ENCODE peak calls at places on chromosome 1, in six cellular contexts. N, X, R, Z, W and Y are unnamed samples.
A peak's percentile ranks its signal among the peaks of the same experiment; 100 is the strongest.

GRCh38 chr1:47805826-47806450 is 191.2 kb downstream of the TRABD2B start:
- DNase-seq in N (no peak), X (no peak), R (no peak), Z (no peak), W (no peak), Y (no peak)

GRCh38 chr1:217188280-217189235 is 442.3 kb downstream of the GPATCH2 start:
- DNase-seq in N (no peak), X (no peak), R (no peak), Z (peak; percentile 2), W (no peak), Y (peak; percentile 30)

GRCh38 chr1:93977546-93977945 is 68.3 kb upstream of the GCLM start:
- DNase-seq in N (peak; percentile 78), X (no peak), R (peak; percentile 79), Z (peak; percentile 76), W (no peak), Y (peak; percentile 52)

GRCh38 chr1:81020506-81020905 is 780.2 kb upstream of the ADGRL2 start:
- DNase-seq in N (no peak), X (no peak), R (no peak), Z (no peak), W (no peak), Y (no peak)

GRCh38 chr1:6475381-6476133 is 9.6 kb upstream of the TNFRSF25 start:
- DNase-seq in N (no peak), X (peak; percentile 82), R (peak; percentile 31), Z (peak; percentile 25), W (peak; percentile 54), Y (peak; percentile 36)

GRCh38 chr1:246588322-246588721 is 22.1 kb downstream of the CNST start:
- DNase-seq in N (peak; percentile 88), X (no peak), R (peak; percentile 59), Z (peak; percentile 65), W (no peak), Y (peak; percentile 60)

GRCh38 chr1:29852248-29852647 is 615.9 kb downstream of the PTPRU start:
- DNase-seq in N (no peak), X (no peak), R (no peak), Z (no peak), W (no peak), Y (no peak)

GRCh38 chr1:236394905-236395779 is 1.1 kb downstream of the EDARADD start:
- DNase-seq in N (no peak), X (peak; percentile 67), R (peak; percentile 72), Z (peak; percentile 3), W (peak; percentile 47), Y (peak; percentile 6)

GRCh38 chr1:232911027-232911599 is 39.3 kb upstream of the NTPCR start:
- DNase-seq in N (no peak), X (no peak), R (no peak), Z (no peak), W (no peak), Y (no peak)

GRCh38 chr1:59105548-59106507 is 191.1 kb upstream of the FGGY start:
- DNase-seq in N (no peak), X (peak; percentile 49), R (no peak), Z (peak; percentile 22), W (no peak), Y (no peak)

GRCh38 chr1:211495584-211495983 is 3.6 kb upstream of the RD3 start:
- DNase-seq in N (no peak), X (no peak), R (peak; percentile 20), Z (no peak), W (no peak), Y (no peak)

GRCh38 chr1:160789702-160790611 is 6.0 kb upstream of the LY9 start:
- DNase-seq in N (no peak), X (no peak), R (no peak), Z (no peak), W (no peak), Y (no peak)

GRCh38 chr1:179166663-179167417 is 62.6 kb downstream of the ABL2 start:
- DNase-seq in N (peak; percentile 51), X (no peak), R (no peak), Z (peak; percentile 42), W (no peak), Y (no peak)

GRCh38 chr1:151641229-151641628 is 29.4 kb downstream of the SNX27 start:
- DNase-seq in N (no peak), X (no peak), R (peak; percentile 19), Z (no peak), W (no peak), Y (no peak)

GRCh38 chr1:44390277-44390676 is 14.8 kb upstream of the RNF220 start:
- DNase-seq in N (peak; percentile 85), X (no peak), R (peak; percentile 55), Z (peak; percentile 73), W (no peak), Y (peak; percentile 51)

GRCh38 chr1:33820804-33821203 is 43.1 kb upstream of the HMGB4 start:
- DNase-seq in N (no peak), X (no peak), R (no peak), Z (no peak), W (no peak), Y (no peak)

GRCh38 chr1:7207875-7208646 is 422.8 kb downstream of the CAMTA1 start:
- DNase-seq in N (peak; percentile 73), X (no peak), R (peak; percentile 64), Z (peak; percentile 35), W (no peak), Y (peak; percentile 52)

GRCh38 chr1:65894738-65895605 is 102.3 kb downstream of the PDE4B start:
- DNase-seq in N (peak; percentile 19), X (no peak), R (no peak), Z (no peak), W (no peak), Y (no peak)

GRCh38 chr1:46520063-46520911 is 30.7 kb downstream of the DMBX1 start:
- DNase-seq in N (peak; percentile 75), X (peak; percentile 62), R (peak; percentile 68), Z (peak; percentile 61), W (no peak), Y (peak; percentile 70)

GRCh38 chr1:10107985-10108663 is 75.4 kb downstream of the UBE4B start:
- DNase-seq in N (peak; percentile 85), X (no peak), R (peak; percentile 88), Z (peak; percentile 64), W (no peak), Y (peak; percentile 69)

GRCh38 chr1:54643736-54644135 is 2.1 kb downstream of the MROH7 start:
- DNase-seq in N (no peak), X (no peak), R (no peak), Z (no peak), W (no peak), Y (no peak)

GRCh38 chr1:12422488-12422887 is 192.7 kb downstream of the VPS13D start:
- DNase-seq in N (no peak), X (no peak), R (no peak), Z (no peak), W (no peak), Y (no peak)
- TF ChIP-seq CTCF in N (no peak), X (no peak), R (no peak), Z (no peak), W (no peak), Y (no peak)

GRCh38 chr1:147826259-147826658 is 65.9 kb upstream of the GJA5 start:
- DNase-seq in N (no peak), X (no peak), R (no peak), Z (no peak), W (no peak), Y (no peak)
- TF ChIP-seq CTCF in N (no peak), X (no peak), R (no peak), Z (no peak), W (no peak), Y (no peak)

GRCh38 chr1:218585565-218586184 is 240.5 kb downstream of the TGFB2 start:
- DNase-seq in N (peak; percentile 86), X (no peak), R (peak; percentile 81), Z (peak; percentile 75), W (no peak), Y (peak; percentile 70)
- TF ChIP-seq CTCF in N (no peak), X (no peak), R (no peak), Z (no peak), W (no peak), Y (no peak)

DNA sequence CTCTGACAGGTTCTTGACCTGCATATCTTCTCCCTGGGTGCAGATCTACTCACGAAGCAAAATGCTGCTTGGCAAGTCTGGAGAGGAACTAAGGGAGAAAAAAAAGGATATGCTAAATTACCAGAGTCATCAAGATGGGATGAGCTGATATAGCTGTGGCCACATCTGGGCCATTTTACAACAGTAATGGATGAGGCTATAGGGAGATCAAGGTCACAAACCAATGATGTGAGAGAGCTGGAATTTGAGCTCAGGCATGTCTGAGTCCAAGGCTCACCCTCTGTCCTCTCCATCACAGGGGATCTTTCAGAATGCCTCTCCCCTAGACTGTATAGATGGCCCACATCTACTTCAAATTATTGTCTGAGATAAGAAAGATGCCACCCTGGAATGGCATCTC is 26.2 kb downstream of the ZMYND12 start:
- DNase-seq in N (no peak), X (no peak), R (no peak), Z (no peak), W (no peak), Y (no peak)
- TF ChIP-seq CTCF in N (no peak), X (no peak), R (no peak), Z (no peak), W (no peak), Y (no peak)

GRCh38 chr1:153619171-153619570 is 3.0 kb upstream of the S100A14 start:
- DNase-seq in N (no peak), X (no peak), R (no peak), Z (no peak), W (no peak), Y (no peak)

GRCh38 chr1:153615406-153615805 is 719 bp downstream of the S100A14 start:
- DNase-seq in N (no peak), X (no peak), R (peak; percentile 56), Z (no peak), W (no peak), Y (no peak)

GRCh38 chr1:153616885-153617428 is 832 bp upstream of the S100A14 start:
- DNase-seq in N (no peak), X (no peak), R (peak; percentile 75), Z (no peak), W (no peak), Y (no peak)

GRCh38 chr1:153616144-153616884 is at the start of gene S100A14:
- DNase-seq in N (no peak), X (no peak), R (peak; percentile 93), Z (no peak), W (peak; percentile 70), Y (no peak)

GRCh38 chr1:153617677-153618076 is 1.6 kb upstream of the S100A14 start:
- DNase-seq in N (no peak), X (peak; percentile 86), R (peak; percentile 71), Z (peak; percentile 71), W (no peak), Y (peak; percentile 51)
- TF ChIP-seq CTCF in N (peak; percentile 60), X (peak; percentile 61), R (peak; percentile 33), Z (peak; percentile 82), W (peak; percentile 57), Y (peak; percentile 52)

GRCh38 chr1:171220551-171221175 is 27.6 kb upstream of the FMO1 start:
- DNase-seq in N (peak; percentile 44), X (peak; percentile 57), R (peak; percentile 9), Z (peak; percentile 22), W (no peak), Y (peak; percentile 69)
- TF ChIP-seq CTCF in N (no peak), X (no peak), R (no peak), Z (no peak), W (no peak), Y (no peak)